ENCODE peak calls at places on chromosomes 13 and 19, in five cellular contexts. V is breast epithelium, M is testis, R is upper lobe of left lung, T is adrenal gland. E is an unnamed sample.

GRCh38 chr19:3808420-3809143 is 22.4 kb upstream of the MATK start:
- DNase-seq in M (no peak), T (no peak), R (peak; percentile 83), V (no peak), E (peak; percentile 72)

GRCh38 chr19:43651758-43652545 is 12.3 kb upstream of the CADM4 start:
- DNase-seq in T (peak; percentile 81), R (no peak), M (peak; percentile 74), V (peak; percentile 71), E (no peak)

GRCh38 chr13:90084684-90085290 is 1262.7 kb upstream of the MIR17HG start:
- DNase-seq in M (no peak), T (no peak), R (no peak), V (no peak), E (no peak)

GRCh38 chr19:45477216-45477615 is 9.4 kb downstream of the FOSB start:
- DNase-seq in T (no peak), M (no peak), R (no peak), V (no peak), E (no peak)

GRCh38 chr13:77185721-77186120 is 141.2 kb downstream of the MYCBP2 start:
- DNase-seq in V (no peak), T (no peak), M (no peak), R (no peak), E (no peak)

GRCh38 chr19:15222738-15223648 is 9.3 kb downstream of the EPHX3 start:
- DNase-seq in V (peak; percentile 78), M (peak; percentile 93), T (peak; percentile 91), R (peak; percentile 95), E (peak; percentile 93)

GRCh38 chr19:44512326-44513298 is 12.3 kb upstream of the ZNF180 start:
- DNase-seq in M (peak; percentile 74), R (peak; percentile 67), T (peak; percentile 55), V (no peak), E (no peak)

GRCh38 chr19:16588089-16588823 is 16.0 kb upstream of the SLC35E1 start:
- DNase-seq in M (peak; percentile 64), T (no peak), R (peak; percentile 79), V (no peak), E (peak; percentile 92)

GRCh38 chr19:18119243-18120105 is 21.9 kb downstream of the MAST3 start:
- DNase-seq in M (no peak), V (no peak), T (no peak), R (no peak), E (peak; percentile 88)

GRCh38 chr19:15062036-15062435 is 12.8 kb downstream of the CASP14 start:
- DNase-seq in V (no peak), M (no peak), T (no peak), R (no peak), E (no peak)

GRCh38 chr13:44336934-44337333 is 36.7 kb upstream of the SERP2 start:
- DNase-seq in M (no peak), V (no peak), T (no peak), R (no peak), E (no peak)

GRCh38 chr19:2428027-2428690 is 773 bp upstream of the TIMM13 start:
- DNase-seq in V (no peak), M (peak; percentile 50), T (peak; percentile 52), R (peak; percentile 80), E (peak; percentile 85)

GRCh38 chr13:91546865-91547264 is 148.4 kb downstream of the GPC5 start:
- DNase-seq in T (no peak), M (no peak), R (no peak), V (no peak), E (no peak)

GRCh38 chr13:114095486-114095885 is 36.9 kb downstream of the RASA3 start:
- DNase-seq in V (peak; percentile 20), M (no peak), R (no peak), T (no peak), E (no peak)

GRCh38 chr19:5011476-5012238 is 42.7 kb downstream of the KDM4B start:
- DNase-seq in T (no peak), V (no peak), R (peak; percentile 57), M (no peak), E (no peak)

GRCh38 chr13:86760620-86761019 is 910.6 kb upstream of the SLITRK5 start:
- DNase-seq in V (no peak), M (no peak), T (no peak), R (no peak), E (no peak)

GRCh38 chr19:58407658-58408151 is 744 bp upstream of the ZNF584 start:
- DNase-seq in T (peak; percentile 74), V (no peak), R (no peak), M (peak; percentile 41), E (no peak)

GRCh38 chr13:98563071-98563470 is 13.8 kb downstream of the STK24 start:
- DNase-seq in T (no peak), M (no peak), R (no peak), V (no peak), E (no peak)

GRCh38 chr19:41327076-41327475 is 17.1 kb downstream of the CCDC97 start:
- DNase-seq in M (no peak), T (no peak), V (no peak), R (no peak), E (no peak)

GRCh38 chr13:85990397-85990796 is 191.2 kb upstream of the SLITRK6 start:
- DNase-seq in R (no peak), T (no peak), V (no peak), M (no peak), E (no peak)

GRCh38 chr13:109989155-109989554 is 202.8 kb upstream of the IRS2 start:
- DNase-seq in M (no peak), R (no peak), V (no peak), T (no peak), E (no peak)

GRCh38 chr19:48613852-48614435 is 932 bp downstream of the FAM83E start:
- DNase-seq in R (peak; percentile 64), V (no peak), T (no peak), M (no peak), E (no peak)

GRCh38 chr19:48613024-48613851 is 1.6 kb downstream of the FAM83E start:
- DNase-seq in T (peak; percentile 63), R (peak; percentile 87), M (no peak), V (no peak), E (peak; percentile 78)

GRCh38 chr19:48615145-48616040 is 517 bp upstream of the FAM83E start:
- DNase-seq in V (no peak), R (peak; percentile 66), M (no peak), T (no peak), E (peak; percentile 67)

GRCh38 chr19:48616041-48616436 is 1.2 kb upstream of the FAM83E start:
- DNase-seq in R (peak; percentile 82), V (no peak), T (no peak), M (no peak), E (peak; percentile 80)

GRCh38 chr19:48614436-48615144 is at the start of gene FAM83E:
- DNase-seq in T (peak; percentile 41), R (peak; percentile 88), V (no peak), M (no peak), E (peak; percentile 77)
- TF ChIP-seq POLR2A in T (no peak), R (no peak), V (no peak), M (no peak), E (no peak)

DNA sequence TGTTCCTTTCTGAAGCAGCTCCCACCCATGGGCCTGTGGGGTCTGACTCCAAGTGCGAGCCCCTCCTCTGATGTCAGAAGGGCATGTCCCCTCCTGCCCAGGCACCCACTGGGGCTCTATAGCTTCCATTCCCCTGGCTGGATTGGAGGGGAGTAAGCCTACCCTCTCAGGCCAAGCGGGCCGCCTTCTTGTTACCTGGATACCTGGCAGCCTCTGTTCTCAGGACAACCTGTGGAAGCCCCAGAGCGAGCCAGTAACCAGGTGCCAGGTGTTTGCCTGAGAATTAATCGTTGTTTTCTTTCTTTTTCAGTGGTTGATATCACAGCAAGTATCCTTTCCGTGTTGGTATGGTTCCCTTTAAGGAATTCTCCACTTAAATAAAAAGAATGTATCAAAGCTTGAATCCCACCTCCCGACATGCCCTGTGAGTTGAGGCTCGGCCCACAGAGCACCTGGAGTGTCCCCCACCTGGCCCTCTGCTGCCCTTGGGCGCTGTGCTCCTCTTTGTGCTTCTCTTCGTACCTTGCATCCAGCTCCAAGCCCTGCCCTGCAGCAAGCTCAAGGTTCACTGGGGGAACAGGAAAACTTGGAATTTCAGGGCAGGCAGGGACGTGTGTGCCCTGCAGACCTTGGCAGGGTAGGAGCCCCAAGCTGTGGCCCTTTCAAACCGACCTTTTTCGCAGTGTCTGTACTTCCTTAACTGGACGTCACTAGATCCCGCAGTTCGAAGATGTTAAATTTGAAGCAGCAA is 15.0 kb downstream of the MAU2 start:
- DNase-seq in V (no peak), T (no peak), R (no peak), M (no peak), E (no peak)
- H3K36me3 ChIP-seq in V (no peaks in the 10 kb centered on the region), T (no peaks in the 10 kb centered on the region), R (peaks cover 76% of the 10 kb centered on the region), M (no peaks in the 10 kb centered on the region), E (peaks cover 100% of the 10 kb centered on the region)

DNA sequence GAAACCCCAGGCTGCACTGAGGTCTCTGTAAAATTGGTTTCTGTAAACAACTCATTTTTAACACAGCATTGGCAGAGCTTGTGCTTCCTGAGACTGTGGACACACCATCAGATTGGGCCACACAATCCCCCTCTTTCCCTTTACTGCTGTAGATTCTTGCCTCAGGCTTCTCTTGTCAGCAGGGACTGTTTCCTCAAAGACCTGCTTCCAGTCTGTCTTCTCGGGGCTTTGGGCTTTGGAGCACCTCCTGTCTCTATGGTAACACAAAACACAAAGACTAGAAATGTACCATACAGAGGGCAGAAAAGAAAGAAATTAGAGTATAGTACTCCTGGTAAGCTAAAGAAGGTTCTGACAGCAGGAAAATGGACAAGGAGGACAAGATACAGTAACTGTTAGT is 484.5 kb downstream of the DIAPH3 start:
- DNase-seq in R (no peak), V (no peak), M (no peak), T (no peak), E (no peak)
- H3K4me1 ChIP-seq in R (no peaks in the 10 kb centered on the region), V (no peaks in the 10 kb centered on the region), M (no peaks in the 10 kb centered on the region), T (no peaks in the 10 kb centered on the region), E (no peaks in the 10 kb centered on the region)

GRCh38 chr19:812049-812816 is 9.5 kb downstream of the PLPPR3 start:
- DNase-seq in R (peak; percentile 78), V (no peak), M (no peak), T (no peak), E (peak; percentile 52)

GRCh38 chr19:814108-815078 is 7.4 kb downstream of the PLPPR3 start:
- DNase-seq in M (no peak), R (peak; percentile 86), T (no peak), V (no peak), E (peak; percentile 76)

GRCh38 chr19:812819-813358 is 8.9 kb downstream of the PLPPR3 start:
- DNase-seq in V (no peak), M (no peak), T (no peak), R (peak; percentile 86), E (peak; percentile 73)

GRCh38 chr19:815079-815774 is 6.5 kb downstream of the PLPPR3 start:
- DNase-seq in V (no peak), R (peak; percentile 83), T (no peak), M (no peak), E (peak; percentile 76)

GRCh38 chr19:813359-814107 is 8.2 kb downstream of the PLPPR3 start:
- DNase-seq in T (no peak), R (peak; percentile 84), V (no peak), M (no peak), E (no peak)
- TF ChIP-seq POLR2A in T (no peak), R (no peak), V (no peak), M (no peak), E (no peak)